ENCODE peak calls at places on chromosomes 4 and X, in six cellular contexts. B is uterus, Y is adrenal gland, L is NB4, Z is tibial nerve, I is A549. K is an unnamed sample.

GRCh38 chrX:68725966-68726365 is 78.5 kb downstream of the STARD8 start:
- DNase-seq in B (no peak), Y (no peak), L (no peak), Z (no peak), I (no peak), K (no peak)

GRCh38 chrX:31483336-31483735 is 411.5 kb upstream of the FTHL17 start:
- DNase-seq in B (no peak), Y (peak), L (no peak), Z (no peak), I (no peak), K (no peak)

GRCh38 chrX:96405842-96406241 is 278.8 kb upstream of the DIAPH2 start:
- DNase-seq in B (no peak), Y (no peak), L (no peak), Z (no peak), I (no peak), K (no peak)

GRCh38 chrX:119541188-119541587 is 24.0 kb downstream of the STEEP1 start:
- DNase-seq in B (no peak), Y (no peak), L (no peak), Z (no peak), I (peak), K (peak)

GRCh38 chr4:136927172-136927571 is 605.1 kb downstream of the PCDH18 start:
- DNase-seq in B (no peak), Y (no peak), L (no peak), Z (no peak), I (peak), K (peak)

GRCh38 chr4:25011135-25011866 is 19.4 kb downstream of the LGI2 start:
- DNase-seq in B (no peak), Y (no peak), L (no peak), Z (no peak), I (no peak), K (no peak)

GRCh38 chr4:8503801-8504200 is 63.2 kb downstream of the TRMT44 start:
- DNase-seq in B (no peak), Y (no peak), L (no peak), Z (no peak), I (no peak), K (no peak)

GRCh38 chrX:37060999-37061398 is 52.8 kb downstream of the FAM47C start:
- DNase-seq in B (no peak), Y (peak), L (peak), Z (no peak), I (peak), K (no peak)

GRCh38 chr4:56786955-56787354 is 34.5 kb downstream of the SPINK2 start:
- DNase-seq in B (peak), Y (peak), L (no peak), Z (no peak), I (no peak), K (peak)

GRCh38 chr4:76120199-76120598 is 28.0 kb downstream of the NUP54 start:
- DNase-seq in B (no peak), Y (no peak), L (no peak), Z (no peak), I (no peak), K (no peak)

GRCh38 chrX:106612403-106612789 is 618 bp downstream of the RADX start:
- DNase-seq in B (no peak), Y (no peak), L (no peak), Z (no peak), I (no peak), K (no peak)

GRCh38 chrX:106613277-106613676 is 1.5 kb downstream of the RADX start:
- DNase-seq in B (no peak), Y (no peak), L (no peak), Z (no peak), I (no peak), K (no peak)

GRCh38 chrX:106611323-106611681 is 476 bp upstream of the RADX start:
- DNase-seq in B (no peak), Y (no peak), L (no peak), Z (no peak), I (no peak), K (no peak)

GRCh38 chrX:106615041-106615440 is 3.3 kb downstream of the RADX start:
- DNase-seq in B (no peak), Y (no peak), L (no peak), Z (no peak), I (no peak), K (no peak)

GRCh38 chrX:106611682-106612402 is at the start of gene RADX:
- DNase-seq in B (peak), Y (peak), L (no peak), Z (peak), I (peak), K (peak)
- TF ChIP-seq POLR2A in B (peak), Y (peak), L (no peak), Z (peak), I (no peak), K (no peak)

GRCh38 chr4:73098713-73099112 is 29.2 kb upstream of the COX18 start:
- DNase-seq in B (no peak), Y (no peak), L (no peak), Z (no peak), I (no peak), K (no peak)

GRCh38 chr4:73099143-73099542 is 29.6 kb upstream of the COX18 start:
- DNase-seq in B (no peak), Y (no peak), L (no peak), Z (no peak), I (no peak), K (no peak)

GRCh38 chr4:73109493-73109892 is 40.0 kb upstream of the COX18 start:
- DNase-seq in B (no peak), Y (no peak), L (no peak), Z (no peak), I (no peak), K (no peak)

GRCh38 chr4:73104695-73105094 is 35.2 kb upstream of the COX18 start:
- DNase-seq in B (no peak), Y (no peak), L (no peak), Z (no peak), I (no peak), K (no peak)

GRCh38 chr4:73103799-73104503 is 34.4 kb upstream of the COX18 start:
- DNase-seq in B (no peak), Y (no peak), L (peak), Z (no peak), I (peak), K (no peak)
- TF ChIP-seq POLR2A in B (no peak), Y (no peak), L (no peak), Z (no peak), I (no peak), K (no peak)

GRCh38 chr4:2829933-2830451 is 13.7 kb upstream of the ADD1 start:
- DNase-seq in B (no peak), Y (no peak), L (no peak), Z (peak), I (no peak), K (no peak)
- TF ChIP-seq POLR2A in B (no peak), Y (no peak), L (no peak), Z (no peak), I (no peak), K (no peak)

GRCh38 chr4:139082750-139083532 is 67.4 kb downstream of the NOCT start:
- DNase-seq in B (peak), Y (peak), L (peak), Z (peak), I (peak), K (peak)
- TF ChIP-seq POLR2A in B (no peak), Y (peak), L (peak), Z (peak), I (no peak), K (peak)

GRCh38 chrX:154366666-154367055 is 7.8 kb downstream of the FLNA start:
- DNase-seq in B (no peak), Y (no peak), L (no peak), Z (no peak), I (no peak), K (no peak)
- TF ChIP-seq POLR2A in B (no peak), Y (no peak), L (no peak), Z (no peak), I (no peak), K (no peak)

DNA sequence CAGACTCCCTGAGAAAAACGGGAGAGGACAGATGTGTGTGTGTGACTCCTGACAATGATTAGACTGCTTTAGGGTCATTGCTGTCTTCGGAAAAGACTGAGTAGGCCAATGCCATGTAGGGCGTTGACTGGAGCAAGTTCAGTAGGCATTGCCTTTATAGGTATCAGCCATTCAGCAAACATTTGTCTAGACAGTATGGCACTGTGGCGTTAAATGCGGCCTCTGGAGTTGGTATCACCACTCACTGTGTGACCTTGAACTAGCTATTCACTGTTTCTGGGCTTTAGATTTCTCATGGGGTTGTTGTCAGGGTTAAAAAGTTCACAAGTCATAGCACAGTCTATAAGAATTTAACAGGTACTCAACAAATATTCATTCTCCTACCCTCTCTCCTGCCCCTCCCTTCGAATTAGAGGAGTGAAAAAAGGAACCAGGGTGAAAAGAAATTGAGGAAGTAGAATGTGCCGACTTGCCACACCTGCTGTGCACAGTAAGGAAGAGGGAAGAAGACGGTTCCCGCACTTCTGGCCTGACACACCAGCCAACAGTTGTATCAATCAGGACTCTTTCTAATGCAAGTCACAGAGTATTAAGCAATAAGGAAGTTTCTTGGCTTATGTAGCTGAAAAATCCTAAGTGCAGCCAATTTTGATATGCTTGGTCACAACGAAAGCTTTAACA is 83.2 kb upstream of the PLAC8 start:
- DNase-seq in B (no peak), Y (peak), L (peak), Z (no peak), I (no peak), K (no peak)
- TF ChIP-seq POLR2A in B (no peak), Y (no peak), L (no peak), Z (no peak), I (no peak), K (no peak)

GRCh38 chr4:98261291-98262271 is at the start of gene RAP1GDS1:
- DNase-seq in B (peak), Y (peak), L (peak), Z (peak), I (peak), K (peak)
- TF ChIP-seq POLR2A in B (no peak), Y (peak), L (peak), Z (no peak), I (peak), K (peak)

DNA sequence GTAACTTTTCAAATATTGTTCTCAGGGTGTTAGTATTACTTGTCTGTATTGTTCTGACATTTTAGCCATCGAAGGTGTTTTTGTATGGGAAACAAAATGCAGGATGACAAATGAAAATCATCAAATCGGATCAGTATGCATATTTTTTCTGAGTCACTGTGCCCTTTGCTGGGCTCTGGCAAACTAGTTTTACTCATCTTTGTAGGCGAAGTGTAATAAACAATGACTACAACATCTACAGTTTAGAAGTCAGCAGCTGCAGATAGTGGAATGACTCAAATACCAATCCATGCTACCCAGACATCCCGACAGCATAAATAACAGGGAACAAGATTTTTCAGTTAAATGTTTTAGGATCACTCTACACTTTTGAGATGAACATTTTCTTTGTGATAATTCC is 557.3 kb upstream of the TENM3 start:
- DNase-seq in B (no peak), Y (peak), L (no peak), Z (no peak), I (no peak), K (peak)
- TF ChIP-seq POLR2A in B (no peak), Y (no peak), L (no peak), Z (no peak), I (no peak), K (no peak)